ENCODE peak calls at places on chromosomes 6 and 20, in six cellular contexts. Q, S, P, E, G and K are unnamed samples. For H3K4me1 and H3K36me3, the result is how much of the 10 kb centered on the place peaks cover.

GRCh38 chr6:41214559-41215238 is 13.4 kb upstream of the TREML4 start:
- DNase-seq in G (no peak), Q (no peak), P (no peak), E (no peak), S (no peak), K (no peak)

GRCh38 chr6:2988426-2989331 is 11.0 kb upstream of the NQO2 start:
- DNase-seq in P (peak), Q (peak), G (peak), S (peak), E (peak), K (peak)

GRCh38 chr20:21053002-21053762 is 53.0 kb downstream of the LINC00237 start:
- DNase-seq in P (no peak), S (no peak), G (no peak), Q (peak), E (no peak), K (no peak)

GRCh38 chr6:54515013-54515412 is 206.8 kb downstream of the TINAG start:
- DNase-seq in G (no peak), P (peak), E (no peak), S (peak), Q (no peak), K (no peak)

GRCh38 chr6:1745814-1746213 is 136.1 kb downstream of the FOXC1 start:
- DNase-seq in Q (no peak), G (no peak), E (no peak), S (no peak), P (no peak), K (no peak)

GRCh38 chr6:110814488-110815259 is 595 bp downstream of the CDK19 start:
- DNase-seq in S (peak), E (peak), P (peak), Q (peak), G (peak), K (peak)

GRCh38 chr20:40462600-40462999 is 226.4 kb downstream of the MAFB start:
- DNase-seq in G (no peak), E (no peak), S (no peak), Q (no peak), P (no peak), K (no peak)

GRCh38 chr6:148258868-148259267 is 83.8 kb upstream of the SASH1 start:
- DNase-seq in P (no peak), E (no peak), Q (no peak), G (no peak), S (no peak), K (no peak)

GRCh38 chr20:10125757-10126156 is 91.0 kb downstream of the ANKEF1 start:
- DNase-seq in Q (no peak), G (no peak), S (peak), P (peak), E (no peak), K (no peak)

GRCh38 chr6:134636221-134636830 is 313.6 kb downstream of the ALDH8A1 start:
- DNase-seq in S (no peak), Q (no peak), P (peak), E (no peak), G (peak), K (no peak)

GRCh38 chr20:58630063-58630462 is 21.0 kb upstream of the STX16 start:
- DNase-seq in Q (no peak), P (peak), S (peak), E (no peak), G (no peak), K (no peak)

GRCh38 chr6:113211185-113211584 is 646.0 kb upstream of the MARCKS start:
- DNase-seq in S (no peak), E (no peak), P (no peak), Q (no peak), G (no peak), K (no peak)

GRCh38 chr6:53484409-53485280 is 60.3 kb downstream of the GCLC start:
- DNase-seq in Q (peak), E (no peak), P (peak), S (peak), G (peak), K (peak)

GRCh38 chr20:58433029-58433657 is 44.1 kb downstream of the VAPB start:
- DNase-seq in G (no peak), S (no peak), Q (no peak), E (no peak), P (no peak), K (no peak)

GRCh38 chr6:14258695-14259655 is 141.4 kb downstream of the CD83 start:
- DNase-seq in P (peak), E (no peak), S (no peak), G (no peak), Q (no peak), K (no peak)

GRCh38 chr6:89145461-89145961 is 344 bp upstream of the PM20D2 start:
- DNase-seq in S (no peak), E (no peak), Q (no peak), G (peak), P (peak), K (no peak)

GRCh38 chr20:32474009-32474716 is 111.0 kb downstream of the NOL4L start:
- DNase-seq in Q (no peak), E (no peak), G (no peak), S (no peak), P (no peak), K (no peak)

GRCh38 chr6:39929039-39929732 is 5.1 kb downstream of the MOCS1 start:
- DNase-seq in P (no peak), E (no peak), S (no peak), Q (peak), G (no peak), K (no peak)
- H3K4me1 ChIP-seq in P (under half), E (under half), S (under half), Q (under half), G (under half), K (under half)

DNA sequence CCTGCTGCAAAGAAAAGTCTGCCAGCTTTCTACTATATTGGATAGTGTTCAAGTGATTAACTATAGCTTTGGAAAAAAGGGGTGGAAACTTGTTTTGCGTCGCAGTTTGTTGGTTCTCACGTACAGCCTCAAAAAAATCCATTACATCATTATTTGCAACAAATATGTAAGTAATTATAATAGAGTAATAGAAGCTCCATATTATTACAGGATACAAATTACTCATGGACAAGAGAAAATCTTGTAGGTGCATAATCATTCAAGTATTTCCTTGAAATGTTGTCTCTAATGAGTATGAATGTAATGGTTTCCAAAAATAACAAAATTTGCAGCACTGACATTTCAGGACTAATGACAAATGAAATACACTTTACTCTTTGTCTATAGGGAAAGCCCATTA is 139.2 kb downstream of the PDSS2 start:
- DNase-seq in P (peak), Q (no peak), E (no peak), S (peak), G (no peak), K (no peak)
- H3K27ac ChIP-seq in P (no peak), Q (no peak), E (no peak), S (no peak), G (no peak), K (no peak)

DNA sequence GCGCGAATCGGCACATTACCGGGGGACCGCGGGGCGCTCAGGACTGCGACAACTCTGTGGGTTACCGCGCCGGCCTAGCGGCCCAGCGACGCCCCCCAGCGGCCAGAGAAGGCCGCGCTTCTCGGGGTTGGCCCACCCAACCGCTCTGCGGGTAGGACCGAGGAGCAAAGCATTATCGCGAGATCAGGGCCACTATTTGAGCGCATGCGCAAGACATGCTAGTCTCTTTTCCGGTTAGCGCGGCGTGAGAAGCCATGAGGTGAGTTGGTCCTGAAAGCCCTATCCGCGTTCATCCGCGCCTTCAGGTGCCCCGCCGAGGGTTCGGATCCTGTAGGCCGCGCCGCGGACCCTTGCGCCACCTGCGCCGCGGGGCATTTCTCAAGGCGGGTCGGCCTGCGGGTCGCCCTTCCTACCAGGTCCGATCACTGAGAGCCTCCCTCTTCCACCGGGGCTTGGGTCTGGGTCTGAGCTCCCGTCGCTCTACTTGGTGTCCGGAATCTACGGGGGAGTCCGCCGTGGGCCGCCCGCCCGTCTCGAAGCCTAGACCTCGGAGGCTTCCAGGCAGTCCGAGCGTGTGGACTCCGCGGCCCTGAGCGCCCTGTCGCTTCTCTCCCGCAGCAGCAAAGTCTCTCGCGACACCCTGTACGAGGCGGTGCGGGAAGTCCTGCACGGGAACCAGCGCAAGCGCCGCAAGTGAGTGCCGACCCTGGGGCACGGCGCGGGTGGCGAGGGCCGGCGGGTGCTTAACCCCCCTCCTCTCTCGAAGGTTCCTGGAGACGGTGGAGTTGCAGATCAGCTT is at the start of gene RPL10A:
- DNase-seq in Q (peak), G (peak), E (peak), P (peak), S (peak), K (peak)
- H3K36me3 ChIP-seq in Q (under half), G (under half), E (under half), P (under half), S (under half), K (under half)

GRCh38 chr6:129499871-129500219 is 210.1 kb downstream of the ARHGAP18 start:
- DNase-seq in Q (no peak), S (no peak), G (no peak), P (no peak), E (no peak), K (no peak)
- H3K4me1 ChIP-seq in Q (under half), S (under half), G (under half), P (under half), E (under half), K (under half)

GRCh38 chr6:33551538-33551937 is 28.5 kb downstream of the BAK1 start:
- DNase-seq in E (no peak), P (no peak), Q (no peak), G (no peak), S (no peak), K (no peak)

GRCh38 chr6:33549896-33550295 is 30.2 kb downstream of the BAK1 start:
- DNase-seq in P (no peak), S (no peak), Q (no peak), E (no peak), G (no peak), K (no peak)

GRCh38 chr6:33546766-33547165 is 33.3 kb downstream of the BAK1 start:
- DNase-seq in S (no peak), E (no peak), G (no peak), P (no peak), Q (no peak), K (no peak)

GRCh38 chr6:33549196-33549595 is 30.9 kb downstream of the BAK1 start:
- DNase-seq in P (no peak), E (no peak), G (no peak), Q (no peak), S (no peak), K (no peak)

DNA sequence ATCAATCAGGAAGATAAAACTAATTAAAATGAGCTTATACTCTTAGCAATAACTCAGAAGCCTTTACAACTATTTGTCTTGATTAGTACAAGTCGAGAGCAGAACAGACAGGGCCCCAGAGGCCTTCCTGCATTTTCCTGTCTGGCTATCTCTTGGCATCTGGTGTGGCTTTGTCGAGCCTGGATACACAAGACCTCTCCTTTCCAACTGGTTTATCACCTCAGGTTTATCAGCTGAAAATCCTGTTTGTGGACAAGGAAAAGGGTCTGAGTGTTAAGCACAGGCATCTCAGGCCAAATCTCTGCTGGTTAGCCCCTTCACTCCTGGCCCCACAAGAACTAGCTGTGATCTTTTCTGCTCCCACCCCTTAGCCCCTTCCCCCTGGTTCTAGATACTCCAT is 32.6 kb downstream of the BAK1 start:
- DNase-seq in S (no peak), P (no peak), G (no peak), E (no peak), Q (peak), K (no peak)
- H3K27ac ChIP-seq in S (no peak), P (no peak), G (no peak), E (no peak), Q (peak), K (no peak)

DNA sequence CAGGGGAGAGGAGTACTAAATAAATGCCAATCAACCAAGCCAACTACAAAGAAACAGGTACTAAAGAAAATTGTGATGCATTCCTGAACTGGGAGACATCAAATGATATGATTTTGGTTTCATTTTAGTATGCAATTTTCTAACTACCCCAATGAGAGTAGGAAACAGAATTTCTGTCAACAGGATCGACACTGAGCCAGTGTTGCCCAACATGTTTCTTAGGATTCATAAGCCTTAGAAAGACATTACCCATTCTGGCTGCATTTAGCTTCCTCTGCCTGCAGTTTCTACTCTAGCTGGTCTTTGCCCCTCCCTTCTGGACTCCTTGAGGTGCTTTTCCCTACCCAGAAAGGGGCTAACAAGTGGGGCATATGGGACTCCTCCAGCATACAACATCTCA is 49.8 kb downstream of the KCTD20 start:
- DNase-seq in S (no peak), E (no peak), G (no peak), P (no peak), Q (no peak), K (no peak)
- H3K36me3 ChIP-seq in S (under half), E (under half), G (half or more), P (under half), Q (under half), K (under half)

GRCh38 chr6:46276571-46277142 is 105.9 kb upstream of the ENPP5 start:
- DNase-seq in Q (no peak), P (no peak), G (no peak), S (no peak), E (no peak), K (no peak)
- H3K4me1 ChIP-seq in Q (under half), P (under half), G (under half), S (under half), E (under half), K (under half)

DNA sequence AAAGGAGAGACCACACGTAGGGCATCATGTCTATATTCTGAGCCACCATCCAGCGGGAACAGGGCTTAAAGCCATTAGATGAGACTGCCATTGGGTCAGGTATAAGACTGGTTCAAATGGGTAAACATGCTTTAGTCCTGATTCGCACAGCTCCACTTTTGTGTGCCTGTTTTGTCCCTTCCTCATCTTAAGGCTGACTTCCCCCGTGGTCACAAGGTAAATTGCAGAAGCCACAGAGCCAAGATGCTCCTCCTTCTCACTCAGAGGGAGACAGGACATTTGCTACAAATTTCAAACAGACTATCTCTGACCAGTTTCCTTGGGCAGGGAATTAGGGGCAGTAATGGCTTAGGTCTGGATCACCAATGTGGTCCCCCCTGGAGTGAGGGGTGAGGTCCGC is 11.4 kb upstream of the IFNGR1 start:
- DNase-seq in P (no peak), E (no peak), Q (no peak), G (no peak), S (no peak), K (no peak)
- H3K27ac ChIP-seq in P (no peak), E (no peak), Q (no peak), G (no peak), S (no peak), K (no peak)

DNA sequence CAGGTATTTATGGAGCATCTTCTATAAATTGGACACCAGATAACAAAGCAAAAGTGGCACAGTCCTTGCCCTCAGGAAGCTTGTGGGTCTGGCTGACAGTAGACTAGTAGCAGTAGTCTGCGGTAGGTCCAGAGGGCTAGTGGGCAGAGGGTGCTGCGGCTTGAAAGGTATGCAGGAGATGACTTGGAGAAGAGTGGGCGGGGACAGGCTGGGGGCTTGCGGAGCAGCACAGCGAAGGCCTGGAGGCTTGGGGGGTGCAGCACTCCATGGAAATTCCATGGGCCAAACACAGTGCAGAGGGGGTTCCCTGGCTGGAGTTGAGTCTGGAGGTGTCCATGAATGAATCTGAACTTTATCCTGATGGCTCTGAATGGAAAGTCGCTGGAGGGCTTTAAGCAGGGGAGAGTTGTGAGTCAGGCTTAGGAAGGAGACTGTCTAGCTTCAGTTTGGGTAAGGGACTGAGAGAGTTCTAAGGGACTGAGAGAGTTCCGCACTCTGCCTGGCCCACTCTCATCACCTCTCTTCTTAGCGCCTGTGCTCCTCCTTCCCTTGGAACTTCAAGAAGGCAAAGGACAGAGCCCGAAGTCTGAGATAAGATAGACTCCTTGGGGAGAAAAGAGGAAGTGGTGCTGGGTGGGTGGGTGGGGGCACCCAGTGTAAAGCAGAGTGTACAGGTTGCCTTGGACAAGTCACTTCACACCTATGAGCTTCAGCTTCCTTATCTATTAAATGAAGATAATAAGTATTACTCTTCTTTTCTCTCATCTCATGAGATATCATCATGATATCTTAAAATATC is 8.8 kb downstream of the PKIG start:
- DNase-seq in E (no peak), P (no peak), G (no peak), S (no peak), Q (no peak), K (no peak)
- H3K36me3 ChIP-seq in E (under half), P (under half), G (under half), S (under half), Q (under half), K (under half)

DNA sequence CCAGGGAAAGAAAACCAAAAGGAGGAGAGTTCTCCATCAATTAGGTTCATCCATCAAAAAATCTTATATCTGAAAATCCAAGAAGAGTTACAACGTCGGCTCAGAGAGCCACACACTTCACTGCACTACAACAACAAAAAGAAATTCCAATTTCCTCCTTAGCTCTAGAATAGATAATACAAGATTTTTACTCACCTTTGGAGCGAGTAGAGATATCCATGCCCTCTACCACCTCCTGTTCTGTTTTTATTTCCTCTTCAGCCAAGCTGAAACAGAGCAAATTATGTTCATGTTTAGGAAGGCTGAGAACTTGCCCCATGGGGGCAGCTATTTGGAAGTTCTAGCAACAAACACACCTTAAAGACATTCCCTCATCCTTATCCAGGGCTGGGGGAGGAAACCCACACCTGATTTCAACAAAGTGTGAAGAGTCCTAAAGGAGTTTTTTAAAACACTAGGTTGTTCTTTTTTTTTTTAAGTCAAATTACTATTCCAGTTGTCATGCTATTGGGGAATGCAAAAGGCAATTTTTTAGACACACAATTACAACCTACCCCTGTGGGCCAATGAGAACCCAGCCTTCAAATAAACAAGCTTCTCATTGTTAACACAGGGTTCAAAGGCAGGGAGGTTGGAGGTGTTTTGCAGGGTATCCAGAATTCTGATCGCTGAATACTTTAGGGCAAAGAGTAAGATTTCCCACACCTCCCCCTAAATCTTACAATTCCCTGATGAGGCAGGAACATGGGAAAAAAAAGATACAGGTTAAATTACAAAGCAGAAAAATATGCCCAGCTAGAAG is 8.6 kb downstream of the ZMYND8 start:
- DNase-seq in Q (no peak), E (no peak), G (no peak), P (no peak), S (no peak), K (no peak)
- H3K4me1 ChIP-seq in Q (half or more), E (half or more), G (under half), P (under half), S (half or more), K (under half)